ENCODE peak calls at places on chromosomes 1 and 21, in six cellular contexts. One of them, this sample, is unnamed.

GRCh38 chr21:15130751-15131150 is 66.0 kb upstream of the NRIP1 start:
- DNase-seq in IMR-90: no peak
- DNase-seq in A549: no peak
- DNase-seq in spleen: no peak
- DNase-seq in Right ventricle myocardium inferior: no peak
- DNase-seq in lower lobe of right lung: no peak
- DNase-seq in this sample: no peak

GRCh38 chr1:6864166-6864565 is 78.9 kb downstream of the CAMTA1 start:
- DNase-seq in IMR-90: no peak
- DNase-seq in Right ventricle myocardium inferior: no peak
- DNase-seq in spleen: no peak
- DNase-seq in A549: no peak
- DNase-seq in lower lobe of right lung: no peak
- DNase-seq in this sample: no peak

GRCh38 chr1:226985239-226985838 is 45.2 kb downstream of the COQ8A start:
- DNase-seq in IMR-90: no peak
- DNase-seq in lower lobe of right lung: no peak
- DNase-seq in spleen: peak
- DNase-seq in A549: no peak
- DNase-seq in Right ventricle myocardium inferior: peak
- DNase-seq in this sample: no peak

GRCh38 chr1:214427871-214428277 is 123.5 kb downstream of the PTPN14 start:
- DNase-seq in A549: no peak
- DNase-seq in spleen: peak
- DNase-seq in lower lobe of right lung: no peak
- DNase-seq in IMR-90: peak
- DNase-seq in Right ventricle myocardium inferior: no peak
- DNase-seq in this sample: no peak

GRCh38 chr21:39281853-39282252 is 31.6 kb downstream of the BRWD1 start:
- DNase-seq in IMR-90: no peak
- DNase-seq in A549: no peak
- DNase-seq in spleen: no peak
- DNase-seq in lower lobe of right lung: no peak
- DNase-seq in Right ventricle myocardium inferior: no peak
- DNase-seq in this sample: no peak

GRCh38 chr1:176444286-176444685 is 18.7 kb upstream of the PAPPA2 start:
- DNase-seq in IMR-90: no peak
- DNase-seq in Right ventricle myocardium inferior: no peak
- DNase-seq in spleen: no peak
- DNase-seq in lower lobe of right lung: no peak
- DNase-seq in A549: no peak
- DNase-seq in this sample: no peak

GRCh38 chr1:6440198-6441126 is 15.9 kb downstream of the ESPN start:
- DNase-seq in lower lobe of right lung: peak
- DNase-seq in A549: no peak
- DNase-seq in IMR-90: peak
- DNase-seq in spleen: peak
- DNase-seq in Right ventricle myocardium inferior: no peak
- DNase-seq in this sample: no peak

GRCh38 chr1:214793708-214794107 is 190.7 kb downstream of the CENPF start:
- DNase-seq in Right ventricle myocardium inferior: no peak
- DNase-seq in IMR-90: no peak
- DNase-seq in lower lobe of right lung: no peak
- DNase-seq in A549: no peak
- DNase-seq in spleen: no peak
- DNase-seq in this sample: no peak

GRCh38 chr21:35748683-35749314 is 311.5 kb downstream of the SETD4 start:
- DNase-seq in Right ventricle myocardium inferior: no peak
- DNase-seq in lower lobe of right lung: no peak
- DNase-seq in A549: no peak
- DNase-seq in IMR-90: no peak
- DNase-seq in spleen: no peak
- DNase-seq in this sample: no peak

GRCh38 chr1:37037675-37038074 is 3.4 kb upstream of the GRIK3 start:
- DNase-seq in spleen: no peak
- DNase-seq in IMR-90: no peak
- DNase-seq in lower lobe of right lung: no peak
- DNase-seq in A549: no peak
- DNase-seq in Right ventricle myocardium inferior: no peak
- DNase-seq in this sample: no peak

GRCh38 chr1:42340898-42341297 is 5.9 kb upstream of the FOXJ3 start:
- DNase-seq in Right ventricle myocardium inferior: no peak
- DNase-seq in IMR-90: no peak
- DNase-seq in spleen: no peak
- DNase-seq in A549: no peak
- DNase-seq in lower lobe of right lung: no peak
- DNase-seq in this sample: no peak

GRCh38 chr1:234746798-234747196 is 136.8 kb upstream of the IRF2BP2 start:
- DNase-seq in A549: no peak
- DNase-seq in IMR-90: no peak
- DNase-seq in Right ventricle myocardium inferior: no peak
- DNase-seq in spleen: no peak
- DNase-seq in lower lobe of right lung: no peak
- DNase-seq in this sample: no peak

GRCh38 chr1:15346356-15347030 is 63.2 kb upstream of the EFHD2 start:
- DNase-seq in IMR-90: no peak
- DNase-seq in Right ventricle myocardium inferior: no peak
- DNase-seq in lower lobe of right lung: no peak
- DNase-seq in A549: no peak
- DNase-seq in spleen: no peak
- DNase-seq in this sample: no peak

GRCh38 chr1:163130250-163130856 is 61.2 kb downstream of the RGS4 start:
- DNase-seq in IMR-90: peak
- DNase-seq in Right ventricle myocardium inferior: no peak
- DNase-seq in spleen: no peak
- DNase-seq in A549: no peak
- DNase-seq in lower lobe of right lung: no peak
- DNase-seq in this sample: no peak

GRCh38 chr21:44800103-44800502 is 1.5 kb downstream of the UBE2G2 start:
- DNase-seq in Right ventricle myocardium inferior: no peak
- DNase-seq in spleen: no peak
- DNase-seq in lower lobe of right lung: no peak
- DNase-seq in IMR-90: peak
- DNase-seq in A549: no peak
- DNase-seq in this sample: no peak

GRCh38 chr1:168164771-168165170 is 14.0 kb upstream of the TIPRL start:
- DNase-seq in spleen: no peak
- DNase-seq in A549: no peak
- DNase-seq in IMR-90: peak
- DNase-seq in lower lobe of right lung: no peak
- DNase-seq in Right ventricle myocardium inferior: no peak
- DNase-seq in this sample: no peak

GRCh38 chr1:18234790-18235242 is 127.2 kb downstream of the IGSF21 start:
- DNase-seq in lower lobe of right lung: no peak
- DNase-seq in spleen: no peak
- DNase-seq in IMR-90: peak
- DNase-seq in A549: peak
- DNase-seq in Right ventricle myocardium inferior: no peak
- DNase-seq in this sample: no peak

GRCh38 chr1:20640183-20640597 is 6.9 kb downstream of the PINK1 start:
- DNase-seq in IMR-90: peak
- DNase-seq in spleen: no peak
- DNase-seq in Right ventricle myocardium inferior: no peak
- DNase-seq in A549: peak
- DNase-seq in lower lobe of right lung: no peak
- DNase-seq in this sample: no peak

GRCh38 chr1:100397681-100398080 is 45.4 kb downstream of the CDC14A start:
- DNase-seq in spleen: no peak
- DNase-seq in lower lobe of right lung: no peak
- DNase-seq in Right ventricle myocardium inferior: no peak
- DNase-seq in A549: no peak
- DNase-seq in IMR-90: no peak
- DNase-seq in this sample: no peak

GRCh38 chr1:9593492-9594465 is 5.1 kb downstream of the TMEM201 start:
- DNase-seq in Right ventricle myocardium inferior: peak
- DNase-seq in lower lobe of right lung: peak
- DNase-seq in IMR-90: peak
- DNase-seq in A549: no peak
- DNase-seq in spleen: peak
- DNase-seq in this sample: peak

GRCh38 chr1:175630076-175630475 is 113.3 kb downstream of the TNR start:
- DNase-seq in A549: no peak
- DNase-seq in Right ventricle myocardium inferior: no peak
- DNase-seq in IMR-90: no peak
- DNase-seq in lower lobe of right lung: no peak
- DNase-seq in spleen: no peak
- DNase-seq in this sample: no peak

GRCh38 chr1:54927475-54928240 is 40.7 kb upstream of the DHCR24 start:
- DNase-seq in spleen: no peak
- DNase-seq in A549: no peak
- DNase-seq in IMR-90: peak
- DNase-seq in lower lobe of right lung: no peak
- DNase-seq in Right ventricle myocardium inferior: no peak
- DNase-seq in this sample: no peak

GRCh38 chr1:238710697-238711096 is 675.7 kb upstream of the CHRM3 start:
- DNase-seq in spleen: no peak
- DNase-seq in A549: no peak
- DNase-seq in lower lobe of right lung: no peak
- DNase-seq in IMR-90: peak
- DNase-seq in Right ventricle myocardium inferior: no peak
- DNase-seq in this sample: no peak

GRCh38 chr1:55021965-55022546 is 17.3 kb upstream of the PCSK9 start:
- DNase-seq in IMR-90: peak
- DNase-seq in spleen: peak
- DNase-seq in A549: peak
- DNase-seq in Right ventricle myocardium inferior: peak
- DNase-seq in lower lobe of right lung: peak
- DNase-seq in this sample: peak

GRCh38 chr1:33466159-33466558 is 6.3 kb upstream of the ZSCAN20 start:
- DNase-seq in IMR-90: no peak
- DNase-seq in spleen: no peak
- DNase-seq in A549: no peak
- DNase-seq in lower lobe of right lung: no peak
- DNase-seq in Right ventricle myocardium inferior: no peak
- DNase-seq in this sample: no peak

GRCh38 chr1:100703716-100704115 is 15.8 kb upstream of the VCAM1 start:
- DNase-seq in spleen: no peak
- DNase-seq in Right ventricle myocardium inferior: no peak
- DNase-seq in A549: no peak
- DNase-seq in lower lobe of right lung: no peak
- DNase-seq in IMR-90: no peak
- DNase-seq in this sample: no peak

GRCh38 chr1:47978486-47978885 is 18.7 kb downstream of the TRABD2B start:
- DNase-seq in Right ventricle myocardium inferior: no peak
- DNase-seq in A549: no peak
- DNase-seq in lower lobe of right lung: no peak
- DNase-seq in IMR-90: peak
- DNase-seq in spleen: no peak
- DNase-seq in this sample: no peak

GRCh38 chr1:6988796-6989195 is 203.5 kb downstream of the CAMTA1 start:
- DNase-seq in A549: no peak
- DNase-seq in Right ventricle myocardium inferior: no peak
- DNase-seq in spleen: peak
- DNase-seq in lower lobe of right lung: no peak
- DNase-seq in IMR-90: no peak
- DNase-seq in this sample: no peak

GRCh38 chr1:159937014-159937750 is 8.2 kb downstream of the IGSF9 start:
- DNase-seq in lower lobe of right lung: no peak
- DNase-seq in IMR-90: no peak
- DNase-seq in spleen: no peak
- DNase-seq in A549: no peak
- DNase-seq in Right ventricle myocardium inferior: no peak
- DNase-seq in this sample: no peak

GRCh38 chr1:89743788-89744187 is 77.0 kb upstream of the LRRC8D start:
- DNase-seq in A549: no peak
- DNase-seq in spleen: no peak
- DNase-seq in Right ventricle myocardium inferior: no peak
- DNase-seq in IMR-90: no peak
- DNase-seq in lower lobe of right lung: no peak
- DNase-seq in this sample: no peak

GRCh38 chr1:26706315-26706714 is 10.5 kb downstream of the ARID1A start:
- DNase-seq in lower lobe of right lung: no peak
- DNase-seq in Right ventricle myocardium inferior: no peak
- DNase-seq in A549: no peak
- DNase-seq in spleen: no peak
- DNase-seq in IMR-90: no peak
- DNase-seq in this sample: no peak

GRCh38 chr1:37064059-37064458 is 29.7 kb upstream of the GRIK3 start:
- DNase-seq in spleen: no peak
- DNase-seq in A549: no peak
- DNase-seq in lower lobe of right lung: no peak
- DNase-seq in IMR-90: no peak
- DNase-seq in Right ventricle myocardium inferior: no peak
- DNase-seq in this sample: no peak

GRCh38 chr1:207172885-207173284 is 68.9 kb downstream of the C4BPA start:
- DNase-seq in A549: no peak
- DNase-seq in lower lobe of right lung: no peak
- DNase-seq in IMR-90: no peak
- DNase-seq in Right ventricle myocardium inferior: no peak
- DNase-seq in spleen: no peak
- DNase-seq in this sample: no peak